ENCODE peak calls at places on chromosomes 12 and 14, in four cellular contexts. H is HFF-Myc, Q is fibroblast of lung, O is right atrium auricular region. M is an unnamed sample.
A peak's percentile ranks its signal among the peaks of the same experiment; 100 is the strongest.

GRCh38 chr12:83018063-83018462 is 331.4 kb downstream of the TMTC2 start:
- DNase-seq in H (peak; percentile 87), Q (peak; percentile 36), O (no peak), M (no peak)

GRCh38 chr12:38144049-38144448 is 172.5 kb upstream of the ALG10B start:
- DNase-seq in H (no peak), Q (no peak), O (no peak), M (no peak)

GRCh38 chr12:91994208-91994797 is 151.3 kb downstream of the BTG1 start:
- DNase-seq in H (no peak), Q (no peak), O (no peak), M (no peak)

GRCh38 chr14:105519946-105520698 is 6.3 kb upstream of the TMEM121 start:
- DNase-seq in H (no peak), Q (no peak), O (no peak), M (no peak)

GRCh38 chr12:5497329-5498058 is 65.6 kb downstream of the NTF3 start:
- DNase-seq in H (no peak), Q (no peak), O (no peak), M (no peak)

GRCh38 chr12:103801709-103802585 is 39.1 kb downstream of the NT5DC3 start:
- DNase-seq in H (no peak), Q (peak; percentile 14), O (no peak), M (no peak)

GRCh38 chr12:11621797-11622423 is 27.6 kb upstream of the ETV6 start:
- DNase-seq in H (no peak), Q (no peak), O (no peak), M (no peak)

GRCh38 chr14:90574640-90575131 is 177.9 kb downstream of the CALM1 start:
- DNase-seq in H (no peak), Q (no peak), O (no peak), M (no peak)

GRCh38 chr12:59084758-59085383 is 164.6 kb upstream of the LRIG3 start:
- DNase-seq in H (peak; percentile 56), Q (peak; percentile 73), O (no peak), M (peak; percentile 90)

GRCh38 chr12:5515458-5515857 is 83.5 kb downstream of the NTF3 start:
- DNase-seq in H (no peak), Q (no peak), O (no peak), M (no peak)

GRCh38 chr14:43568022-43568421 is 939.1 kb downstream of the FSCB start:
- DNase-seq in H (no peak), Q (no peak), O (no peak), M (no peak)

GRCh38 chr12:127619869-127620769 is 646.9 kb upstream of the TMEM132C start:
- DNase-seq in H (no peak), Q (no peak), O (no peak), M (no peak)

GRCh38 chr12:89939468-89940215 is 231.0 kb upstream of the ATP2B1 start:
- DNase-seq in H (no peak), Q (no peak), O (no peak), M (no peak)

GRCh38 chr12:9509464-9510166 is 98.1 kb downstream of the KLRB1 start:
- DNase-seq in H (no peak), Q (peak; percentile 65), O (no peak), M (peak; percentile 79)

GRCh38 chr14:68482018-68482417 is 310.8 kb downstream of the ZFP36L1 start:
- DNase-seq in H (no peak), Q (no peak), O (no peak), M (no peak)

GRCh38 chr14:99728231-99728920 is 44.3 kb downstream of the CYP46A1 start:
- DNase-seq in H (no peak), Q (no peak), O (peak; percentile 50), M (no peak)

GRCh38 chr14:96037891-96038557 is 1.1 kb upstream of the C14orf132 start:
- DNase-seq in H (no peak), Q (peak; percentile 70), O (peak; percentile 80), M (no peak)

GRCh38 chr12:96401061-96401871 is 1.0 kb upstream of the CDK17 start:
- DNase-seq in H (peak; percentile 76), Q (peak; percentile 94), O (no peak), M (peak; percentile 71)

GRCh38 chr12:105352940-105353635 is 22.6 kb downstream of the C12orf75 start:
- DNase-seq in H (no peak), Q (no peak), O (no peak), M (peak; percentile 58)

GRCh38 chr12:104454997-104455396 is 1.8 kb upstream of the CHST11 start:
- DNase-seq in H (peak; percentile 14), Q (peak; percentile 30), O (no peak), M (no peak)

GRCh38 chr14:74140374-74140850 is 55.7 kb downstream of the LIN52 start:
- DNase-seq in H (no peak), Q (peak; percentile 53), O (peak; percentile 74), M (no peak)

GRCh38 chr14:106039400-106039799 is 513.0 kb downstream of the TMEM121 start:
- DNase-seq in H (no peak), Q (no peak), O (no peak), M (no peak)

GRCh38 chr12:132490481-132491348 is 764 bp downstream of the FBRSL1 start:
- DNase-seq in H (no peak), Q (no peak), O (no peak), M (no peak)

GRCh38 chr14:49770212-49770817 is 2.4 kb downstream of the KLHDC2 start:
- DNase-seq in H (no peak), Q (peak; percentile 62), O (no peak), M (no peak)

GRCh38 chr14:77327111-77327510 is 6.3 kb downstream of the GSTZ1 start:
- DNase-seq in H (no peak), Q (no peak), O (no peak), M (no peak)

GRCh38 chr12:79848321-79848720 is 86.6 kb downstream of the PPP1R12A start:
- DNase-seq in H (peak; percentile 5), Q (peak; percentile 64), O (no peak), M (no peak)

GRCh38 chr12:43317156-43317555 is 234.8 kb downstream of the ADAMTS20 start:
- DNase-seq in H (no peak), Q (no peak), O (no peak), M (no peak)

DNA sequence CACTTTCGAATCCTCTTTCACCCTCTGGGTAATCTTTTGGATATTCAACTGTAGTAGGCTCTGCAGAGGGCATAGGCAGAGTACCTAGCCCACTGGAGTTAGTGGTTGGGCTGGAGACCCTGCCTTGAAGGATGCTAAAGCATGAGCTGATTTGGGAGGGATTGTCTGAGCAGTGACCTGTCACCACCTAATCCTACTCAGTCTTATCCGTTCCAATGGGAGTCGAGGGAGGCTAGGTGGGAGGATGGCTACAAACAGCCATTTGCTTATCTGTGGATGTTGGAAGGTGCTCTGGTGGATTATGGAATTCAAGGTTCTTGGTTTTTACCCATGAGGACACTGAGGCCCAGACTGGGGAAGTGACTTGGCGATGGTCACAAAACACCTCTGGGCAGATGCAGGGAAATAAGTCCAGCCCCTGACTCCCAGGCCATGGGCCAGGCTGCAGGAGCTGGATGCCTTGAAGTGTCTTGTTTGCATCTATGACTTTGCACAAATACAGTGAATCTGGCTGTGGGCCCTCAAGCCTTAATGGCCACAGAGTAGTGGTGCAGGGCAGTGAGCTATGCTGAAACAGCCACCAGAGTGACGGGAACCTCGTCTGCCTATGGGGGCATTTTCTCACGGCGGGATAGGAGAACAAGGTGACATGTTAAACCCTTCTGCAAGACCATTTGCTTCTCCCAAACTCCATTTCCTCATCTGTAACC is 3.7 kb downstream of the KMT5A start:
- DNase-seq in H (no peak), Q (no peak), O (no peak), M (no peak)
- H3K4me3 ChIP-seq in H (peak overlapping the region; percentile 51), Q (no peak overlapping the region), O (no peak overlapping the region), M (peak overlapping the region; percentile 65)

DNA sequence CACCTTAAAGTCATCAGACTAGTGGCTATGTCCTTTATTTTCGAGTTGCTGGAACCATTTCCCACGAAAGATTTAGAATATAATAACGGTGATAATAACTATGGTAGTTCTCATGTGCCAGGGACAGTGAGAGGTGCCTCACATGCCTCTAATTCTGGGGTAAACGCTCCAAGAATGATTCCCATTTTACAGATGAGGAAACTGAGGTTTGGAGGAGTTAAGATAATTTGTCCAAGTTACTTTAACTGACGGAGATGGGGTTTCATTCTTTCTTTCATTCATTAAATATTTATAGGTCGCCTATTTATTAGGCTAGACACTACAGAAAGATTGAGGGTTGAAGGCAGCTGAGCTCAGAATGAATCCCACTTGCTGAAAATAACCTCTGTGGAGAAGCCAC is 30.7 kb upstream of the FOS start:
- DNase-seq in H (no peak), Q (no peak), O (no peak), M (no peak)
- H3K4me3 ChIP-seq in H (no peak overlapping the region), Q (no peak overlapping the region), O (no peak overlapping the region), M (no peak overlapping the region)

GRCh38 chr14:72196237-72196636 is 264.0 kb downstream of the RGS6 start:
- DNase-seq in H (no peak), Q (no peak), O (no peak), M (no peak)
- H3K4me3 ChIP-seq in H (no peak overlapping the region), Q (no peak overlapping the region), O (no peak overlapping the region), M (no peak overlapping the region)

GRCh38 chr14:64971452-64971889 is 665 bp downstream of the RAB15 start:
- DNase-seq in H (no peak), Q (no peak), O (no peak), M (no peak)

GRCh38 chr14:64970041-64970440 is 2.1 kb downstream of the RAB15 start:
- DNase-seq in H (no peak), Q (no peak), O (no peak), M (no peak)

GRCh38 chr14:64973026-64973442 is 898 bp upstream of the RAB15 start:
- DNase-seq in H (no peak), Q (no peak), O (no peak), M (no peak)

GRCh38 chr14:64971890-64972785 is at the start of gene RAB15:
- DNase-seq in H (no peak), Q (no peak), O (no peak), M (no peak)

GRCh38 chr14:64970776-64971451 is 1.2 kb downstream of the RAB15 start:
- DNase-seq in H (no peak), Q (no peak), O (no peak), M (no peak)
- H3K4me3 ChIP-seq in H (peak overlapping the region; percentile 44), Q (peak overlapping the region; percentile 28), O (no peak overlapping the region), M (peak overlapping the region; percentile 71)

DNA sequence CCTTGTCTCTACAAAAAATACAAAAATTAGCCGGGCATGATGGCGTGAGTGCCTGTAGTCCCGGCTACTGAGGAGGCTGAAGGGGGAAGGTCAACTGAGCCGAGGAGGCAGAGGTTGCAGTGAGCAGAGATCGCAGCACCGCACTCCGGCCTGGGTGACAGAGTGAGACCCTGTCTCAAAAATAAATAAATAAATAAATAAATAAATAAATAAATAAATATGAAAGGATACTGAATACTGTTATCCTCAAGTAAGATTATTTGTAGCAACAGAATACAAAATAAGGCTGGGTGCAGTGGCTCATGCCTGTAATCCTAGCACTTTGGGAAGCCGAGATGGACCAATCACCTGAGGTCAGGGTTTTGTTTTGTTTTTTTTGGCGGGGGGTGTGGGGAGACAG is 1.9 kb downstream of the RNF41 start:
- DNase-seq in H (no peak), Q (no peak), O (no peak), M (no peak)
- H3K4me3 ChIP-seq in H (peak overlapping the region; percentile 89), Q (no peak overlapping the region), O (no peak overlapping the region), M (no peak overlapping the region)

GRCh38 chr12:3097836-3098235 is 20.7 kb downstream of the TSPAN9 start:
- DNase-seq in H (no peak), Q (no peak), O (no peak), M (no peak)
- H3K4me3 ChIP-seq in H (no peak overlapping the region), Q (no peak overlapping the region), O (no peak overlapping the region), M (no peak overlapping the region)